ENCODE peak calls at places on chromosome 4, in four cellular contexts. O is lower lobe of right lung, Z is neuronal stem cell, G is Panc1. P is an unnamed sample.
A peak's percentile ranks its signal among the peaks of the same experiment; 100 is the strongest.

GRCh38 chr4:67288964-67289363 is 256.3 kb downstream of the CENPC start:
- DNase-seq in O (no peak), Z (peak; percentile 31), G (no peak), P (peak; percentile 33)

GRCh38 chr4:1192091-1192492 is 19.7 kb upstream of the SPON2 start:
- DNase-seq in O (peak; percentile 64), Z (no peak), G (peak; percentile 52), P (no peak)

GRCh38 chr4:94506822-94507221 is 55.1 kb downstream of the PDLIM5 start:
- DNase-seq in O (no peak), Z (no peak), G (no peak), P (no peak)

GRCh38 chr4:84024405-84024804 is 474.7 kb downstream of the NKX6-1 start:
- DNase-seq in O (no peak), Z (no peak), G (no peak), P (no peak)

GRCh38 chr4:102959503-102959902 is 60.0 kb downstream of the SLC9B1 start:
- DNase-seq in O (no peak), Z (no peak), G (no peak), P (no peak)

GRCh38 chr4:123127218-123127617 is 204.8 kb upstream of the NUDT6 start:
- DNase-seq in O (no peak), Z (no peak), G (no peak), P (no peak)

GRCh38 chr4:122776916-122777315 is 44.4 kb downstream of the BBS12 start:
- DNase-seq in O (no peak), Z (no peak), G (no peak), P (no peak)

GRCh38 chr4:155666701-155667537 is at the start of gene GUCY1A1:
- DNase-seq in O (peak; percentile 78), Z (peak; percentile 49), G (no peak), P (no peak)

GRCh38 chr4:129821073-129821472 is 725.1 kb downstream of the C4orf33 start:
- DNase-seq in O (no peak), Z (no peak), G (no peak), P (no peak)

GRCh38 chr4:33072340-33073089 is 2352.3 kb downstream of the PCDH7 start:
- DNase-seq in O (no peak), Z (no peak), G (no peak), P (no peak)
- H3K4me3 ChIP-seq in O (no peak overlapping the region), Z (no peak overlapping the region), G (no peak overlapping the region), P (no peak overlapping the region)

DNA sequence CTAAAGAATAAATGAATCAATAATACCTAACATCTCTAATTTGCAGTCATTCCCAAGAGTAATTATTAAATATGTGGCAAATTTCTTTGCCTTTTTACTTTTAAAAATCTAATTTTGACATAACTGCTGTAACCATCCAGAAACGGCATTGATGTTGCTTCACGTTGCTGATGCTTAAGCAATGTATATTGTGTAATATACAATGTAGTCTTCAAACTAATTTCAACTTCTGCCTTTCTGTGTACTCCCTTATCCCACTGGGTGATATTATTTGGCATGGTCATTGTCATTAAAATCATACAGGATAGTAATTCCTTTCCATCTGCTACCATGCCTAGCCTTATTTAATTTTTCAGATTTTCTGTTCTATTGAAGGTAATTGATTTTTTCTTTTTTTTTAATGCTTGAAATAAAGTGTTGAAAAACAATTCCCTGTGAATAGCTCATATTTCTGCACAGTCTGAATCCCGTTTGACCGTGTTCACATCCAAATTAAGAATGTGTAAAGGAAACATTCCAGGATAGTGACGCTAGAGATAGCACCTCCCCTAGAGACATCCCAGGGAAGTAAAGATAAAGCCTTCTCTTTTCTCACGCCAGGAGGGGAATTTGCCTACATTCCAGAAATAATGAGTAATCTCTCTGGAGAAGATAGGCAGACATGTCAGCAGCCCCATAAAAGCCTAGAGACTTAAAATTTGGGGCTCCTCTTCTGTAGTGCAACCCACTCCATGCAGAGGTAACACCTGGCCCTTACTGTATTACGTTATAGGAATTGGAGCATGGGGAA is 8.6 kb downstream of the FAM200B start:
- DNase-seq in O (no peak), Z (peak; percentile 42), G (no peak), P (no peak)
- H3K36me3 ChIP-seq in O (peaks cover 24% of the 10 kb centered on the region), Z (peaks cover 2% of the 10 kb centered on the region), G (peaks cover 12% of the 10 kb centered on the region), P (no peaks in the 10 kb centered on the region)

GRCh38 chr4:147769386-147769785 is 37.5 kb downstream of the ARHGAP10 start:
- DNase-seq in O (no peak), Z (no peak), G (no peak), P (no peak)
- H3K4me1 ChIP-seq in O (peaks cover 6% of the 10 kb centered on the region), Z (no peaks in the 10 kb centered on the region), G (peaks cover 3% of the 10 kb centered on the region), P (no peaks in the 10 kb centered on the region)

GRCh38 chr4:78568640-78569261 is 17.2 kb downstream of the ANXA3 start:
- DNase-seq in O (no peak), Z (no peak), G (no peak), P (no peak)

GRCh38 chr4:78567502-78568075 is 16.0 kb downstream of the ANXA3 start:
- DNase-seq in O (no peak), Z (no peak), G (no peak), P (no peak)

GRCh38 chr4:78565971-78566372 is 14.4 kb downstream of the ANXA3 start:
- DNase-seq in O (no peak), Z (no peak), G (no peak), P (no peak)

GRCh38 chr4:78566834-78567501 is 15.4 kb downstream of the ANXA3 start:
- DNase-seq in O (no peak), Z (no peak), G (no peak), P (no peak)

DNA sequence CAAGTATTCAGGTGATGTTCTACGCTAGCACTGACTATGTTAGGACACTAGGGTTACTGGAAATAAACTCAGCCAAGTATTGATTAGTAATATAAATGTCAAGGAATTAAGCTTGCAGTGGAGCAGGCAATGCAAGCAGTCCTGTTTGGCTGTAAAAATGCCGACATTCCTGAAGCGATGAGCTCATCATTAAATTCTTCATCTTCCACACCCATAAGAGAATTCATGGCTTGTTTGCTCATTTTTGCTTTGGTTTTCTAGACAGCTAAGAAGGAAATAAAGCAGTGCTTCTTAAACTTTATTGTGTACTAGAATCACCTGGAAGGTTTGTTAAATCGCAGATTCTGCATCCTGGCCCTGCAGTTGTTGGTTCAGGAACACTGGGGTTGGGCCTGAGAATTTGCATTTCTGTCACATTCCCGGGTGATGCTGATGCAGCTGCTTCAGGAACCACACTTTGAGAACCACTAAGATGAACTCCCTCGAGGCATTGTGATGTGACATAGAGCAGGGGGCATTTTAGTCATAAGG is 17.8 kb downstream of the ANXA3 start:
- DNase-seq in O (no peak), Z (no peak), G (no peak), P (no peak)
- H3K4me3 ChIP-seq in O (no peak overlapping the region), Z (no peak overlapping the region), G (no peak overlapping the region), P (no peak overlapping the region)

DNA sequence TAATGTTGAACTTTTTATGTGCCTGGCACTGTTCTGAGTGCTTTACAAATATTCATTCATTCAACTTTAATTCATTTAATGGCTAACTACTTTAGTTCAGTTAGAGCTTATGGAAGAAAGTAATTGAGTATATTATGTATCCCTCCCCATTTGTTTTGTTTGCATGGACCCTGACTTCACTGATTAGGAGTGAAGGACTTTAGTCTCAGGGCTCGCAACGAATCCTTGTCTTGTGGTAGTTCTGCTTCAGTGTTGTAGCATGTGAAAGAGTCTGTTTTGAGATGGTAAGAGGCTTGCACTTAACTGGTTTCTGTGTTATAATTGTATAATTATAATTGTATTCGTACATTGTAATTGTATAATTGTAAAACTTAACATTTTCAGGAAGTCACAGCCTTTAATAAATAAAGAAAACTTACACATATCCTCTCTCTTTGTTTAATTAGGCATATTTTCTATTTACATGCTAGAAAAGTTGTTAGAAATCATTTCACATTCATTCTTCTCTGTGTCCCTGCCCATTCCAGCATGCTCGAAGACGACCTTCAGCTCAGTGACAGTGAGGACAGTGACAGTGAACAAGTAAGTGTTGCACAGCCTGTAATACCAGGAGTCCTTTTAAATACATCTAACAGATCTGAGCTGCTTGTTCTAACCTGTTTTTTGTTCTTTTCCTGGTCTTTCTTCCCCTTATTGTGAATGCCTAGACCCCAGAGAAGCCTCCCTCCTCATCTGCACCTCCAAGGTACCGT is 115.1 kb downstream of the KLHL8 start:
- DNase-seq in O (no peak), Z (no peak), G (no peak), P (no peak)
- H3K36me3 ChIP-seq in O (peaks cover 50% of the 10 kb centered on the region), Z (peaks cover 6% of the 10 kb centered on the region), G (no peaks in the 10 kb centered on the region), P (no peaks in the 10 kb centered on the region)

GRCh38 chr4:26839534-26839951 is 21.1 kb upstream of the STIM2 start:
- DNase-seq in O (no peak), Z (no peak), G (no peak), P (no peak)

GRCh38 chr4:26838055-26838842 is 22.4 kb upstream of the STIM2 start:
- DNase-seq in O (no peak), Z (no peak), G (no peak), P (no peak)

GRCh38 chr4:26830701-26831100 is 29.9 kb upstream of the STIM2 start:
- DNase-seq in O (no peak), Z (no peak), G (no peak), P (no peak)

GRCh38 chr4:26839016-26839415 is 21.6 kb upstream of the STIM2 start:
- DNase-seq in O (no peak), Z (no peak), G (no peak), P (no peak)

GRCh38 chr4:26836539-26836938 is 24.1 kb upstream of the STIM2 start:
- DNase-seq in O (no peak), Z (no peak), G (no peak), P (no peak)
- H3K4me1 ChIP-seq in O (no peaks in the 10 kb centered on the region), Z (peaks cover 4% of the 10 kb centered on the region), G (no peaks in the 10 kb centered on the region), P (no peaks in the 10 kb centered on the region)